ENCODE peak calls at places on chromosomes 2 and 18, in ten cellular contexts. F, A, V, L, S, N, Q, Y, P and U are unnamed samples. For H3K4me1 and H3K27me3, the result is how much of the 10 kb centered on the place peaks cover.

GRCh38 chr2:66901344-66901743 is 466.4 kb downstream of the MEIS1 start:
- DNase-seq in F (no peak), A (no peak), V (no peak), L (no peak), S (no peak), N (no peak), Q (no peak), Y (no peak), P (no peak), U (no peak)

GRCh38 chr2:96933528-96933927 is 52.9 kb downstream of the FAM178B start:
- DNase-seq in F (no peak), A (no peak), V (no peak), L (no peak), S (no peak), N (no peak), Q (no peak), Y (no peak), P (no peak), U (no peak)

GRCh38 chr18:35127201-35127600 is 86.0 kb downstream of the MAPRE2 start:
- DNase-seq in F (no peak), A (peak), V (no peak), L (no peak), S (peak), N (no peak), Q (no peak), Y (no peak), P (no peak), U (no peak)

GRCh38 chr2:203706403-203706802 is at the start of gene CD28:
- DNase-seq in F (no peak), A (no peak), V (peak), L (no peak), S (no peak), N (peak), Q (peak), Y (peak), P (peak), U (no peak)

GRCh38 chr18:22572321-22572720 is 154.6 kb upstream of the CTAGE1 start:
- DNase-seq in F (no peak), A (no peak), V (no peak), L (no peak), S (no peak), N (no peak), Q (no peak), Y (no peak), P (no peak), U (no peak)

GRCh38 chr2:232333361-232334135 is 45.0 kb upstream of the ALPP start:
- DNase-seq in F (no peak), A (no peak), V (peak), L (no peak), S (peak), N (no peak), Q (no peak), Y (peak), P (no peak), U (no peak)

GRCh38 chr2:107811376-107811775 is 15.3 kb upstream of the RGPD4 start:
- DNase-seq in F (no peak), A (no peak), V (no peak), L (peak), S (no peak), N (no peak), Q (no peak), Y (no peak), P (no peak), U (no peak)

GRCh38 chr2:46887028-46887885 is 28.3 kb downstream of the MCFD2 start:
- DNase-seq in F (no peak), A (no peak), V (no peak), L (no peak), S (no peak), N (no peak), Q (no peak), Y (no peak), P (no peak), U (no peak)

GRCh38 chr2:239724851-239725550 is 300.1 kb downstream of the NDUFA10 start:
- DNase-seq in F (no peak), A (no peak), V (peak), L (no peak), S (no peak), N (no peak), Q (no peak), Y (peak), P (no peak), U (peak)

GRCh38 chr2:180359522-180360282 is 352.6 kb upstream of the CWC22 start:
- DNase-seq in F (no peak), A (no peak), V (peak), L (no peak), S (no peak), N (peak), Q (no peak), Y (no peak), P (peak), U (no peak)

GRCh38 chr2:187527262-187527661 is 27.0 kb downstream of the TFPI start:
- DNase-seq in F (no peak), A (peak), V (no peak), L (no peak), S (peak), N (no peak), Q (no peak), Y (no peak), P (no peak), U (no peak)

GRCh38 chr18:12586956-12587355 is 71.0 kb downstream of the SPIRE1 start:
- DNase-seq in F (no peak), A (no peak), V (no peak), L (no peak), S (no peak), N (no peak), Q (no peak), Y (no peak), P (no peak), U (no peak)

GRCh38 chr2:33108483-33109443 is 162.0 kb downstream of the LTBP1 start:
- DNase-seq in F (no peak), A (peak), V (no peak), L (no peak), S (no peak), N (no peak), Q (no peak), Y (no peak), P (no peak), U (no peak)

GRCh38 chr2:168948621-168949212 is 47.6 kb downstream of the G6PC2 start:
- DNase-seq in F (no peak), A (peak), V (no peak), L (peak), S (peak), N (peak), Q (no peak), Y (no peak), P (no peak), U (no peak)

GRCh38 chr2:169285528-169285927 is 76.8 kb downstream of the LRP2 start:
- DNase-seq in F (no peak), A (no peak), V (no peak), L (no peak), S (no peak), N (no peak), Q (no peak), Y (no peak), P (no peak), U (no peak)

GRCh38 chr2:230827774-230828271 is 36.9 kb upstream of the ITM2C start:
- DNase-seq in F (no peak), A (no peak), V (peak), L (no peak), S (no peak), N (no peak), Q (no peak), Y (no peak), P (no peak), U (no peak)

GRCh38 chr2:133736674-133737073 is 168.4 kb upstream of the NCKAP5 start:
- DNase-seq in F (no peak), A (no peak), V (no peak), L (no peak), S (no peak), N (no peak), Q (no peak), Y (no peak), P (no peak), U (no peak)
- H3K4me1 ChIP-seq in F (under half), A (under half), V (under half), L (under half), S (under half), N (under half), Q (under half), Y (under half), P (under half), U (under half)

GRCh38 chr18:13605477-13605876 is 120.9 kb downstream of the FAM210A start:
- DNase-seq in F (no peak), A (no peak), V (no peak), L (no peak), S (no peak), N (no peak), Q (no peak), Y (no peak), P (no peak), U (no peak)

GRCh38 chr18:13604751-13605150 is 121.6 kb downstream of the FAM210A start:
- DNase-seq in F (no peak), A (no peak), V (peak), L (no peak), S (no peak), N (no peak), Q (no peak), Y (no peak), P (no peak), U (no peak)

GRCh38 chr18:13603304-13604019 is 122.9 kb downstream of the FAM210A start:
- DNase-seq in F (no peak), A (no peak), V (peak), L (no peak), S (no peak), N (no peak), Q (no peak), Y (no peak), P (no peak), U (no peak)

GRCh38 chr18:13606589-13607254 is 119.6 kb downstream of the FAM210A start:
- DNase-seq in F (no peak), A (no peak), V (no peak), L (no peak), S (no peak), N (peak), Q (no peak), Y (no peak), P (no peak), U (no peak)

DNA sequence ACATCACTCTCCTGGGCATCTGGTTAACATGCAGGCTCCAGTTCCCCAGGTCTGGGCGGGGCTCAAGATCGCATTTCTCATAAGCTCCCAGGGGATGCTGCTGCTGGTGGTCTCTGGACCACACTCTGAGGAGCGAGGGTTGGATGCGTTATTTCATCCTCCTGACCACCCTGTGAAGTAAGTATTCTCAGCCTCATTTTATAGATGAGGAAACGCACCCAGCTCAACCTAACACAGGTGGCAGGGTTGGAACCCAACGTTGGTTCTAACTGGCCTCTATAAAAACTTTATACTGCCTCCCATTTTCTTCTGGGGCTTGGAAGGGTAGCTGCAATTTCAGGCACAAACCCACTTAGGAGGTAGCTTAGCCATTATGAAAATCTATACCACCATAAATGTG is 120.5 kb downstream of the FAM210A start:
- DNase-seq in F (no peak), A (no peak), V (peak), L (no peak), S (no peak), N (no peak), Q (no peak), Y (no peak), P (no peak), U (no peak)
- H3K27me3 ChIP-seq in F (under half), A (under half), V (under half), L (under half), S (under half), N (under half), Q (under half), Y (under half), P (under half), U (under half)

GRCh38 chr18:7065736-7066135 is 51.9 kb downstream of the LAMA1 start:
- DNase-seq in F (no peak), A (no peak), V (no peak), L (no peak), S (no peak), N (no peak), Q (no peak), Y (no peak), P (no peak), U (no peak)
- H3K4me1 ChIP-seq in F (under half), A (under half), V (under half), L (under half), S (under half), N (under half), Q (under half), Y (under half), P (under half), U (under half)

DNA sequence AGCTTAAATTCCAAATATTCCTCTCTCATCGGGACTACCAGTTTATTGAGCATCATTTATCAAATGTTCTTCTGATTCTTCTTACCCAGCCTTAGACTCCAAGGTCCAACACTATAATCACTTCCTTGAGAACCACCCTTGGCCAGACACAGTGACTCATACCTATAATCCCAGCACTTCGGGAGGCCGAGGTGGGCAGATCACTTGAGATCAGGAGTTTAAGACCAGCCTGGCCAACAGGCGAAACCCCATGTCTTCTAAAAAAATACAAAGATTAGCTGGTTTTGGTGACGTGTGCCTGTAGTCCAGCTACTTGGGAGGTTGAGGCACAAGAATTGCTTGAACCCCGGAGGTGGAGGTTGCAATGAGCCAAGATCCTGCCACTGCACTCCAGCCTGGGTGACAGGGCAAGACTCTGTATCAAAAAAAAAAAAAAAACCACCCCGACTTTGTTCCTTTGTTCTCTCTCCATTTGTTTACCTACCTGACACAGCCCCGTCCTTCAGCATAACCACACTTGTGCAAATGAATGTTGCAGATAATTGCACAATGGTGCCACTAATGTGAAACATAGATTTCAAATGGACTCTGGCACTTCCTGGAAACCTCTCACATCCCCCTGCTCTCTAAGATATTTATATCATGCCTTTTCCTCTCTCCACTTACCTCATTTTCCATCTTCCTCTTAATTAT is 38.9 kb upstream of the LPIN2 start:
- DNase-seq in F (peak), A (no peak), V (no peak), L (no peak), S (peak), N (no peak), Q (no peak), Y (peak), P (no peak), U (no peak)
- H3K27me3 ChIP-seq in F (under half), A (under half), V (under half), L (under half), S (under half), N (under half), Q (under half), Y (under half), P (under half), U (under half)